ENCODE peak calls at places on chromosomes 1 and 21, in four cellular contexts. H, L, O and M are unnamed samples.

GRCh38 chr1:202967684-202968281 is 726 bp upstream of the CYB5R1 start:
- DNase-seq in L (no peak), H (no peak), O (peak; percentile 34), M (peak; percentile 52)

GRCh38 chr1:45512641-45513054 is 9.0 kb downstream of the PRDX1 start:
- DNase-seq in O (peak; percentile 64), L (no peak), H (peak; percentile 63), M (peak; percentile 58)

GRCh38 chr21:45325206-45326168 is 37.8 kb upstream of the POFUT2 start:
- DNase-seq in L (peak; percentile 73), H (peak; percentile 8), O (no peak), M (no peak)

GRCh38 chr1:84122780-84123382 is 21.2 kb upstream of the PRKACB start:
- DNase-seq in O (peak; percentile 51), L (no peak), H (peak; percentile 53), M (peak; percentile 15)

GRCh38 chr1:7579831-7580804 is 191.0 kb upstream of the VAMP3 start:
- DNase-seq in O (no peak), H (no peak), L (peak; percentile 40), M (no peak)

GRCh38 chr1:204338997-204339396 is 20.7 kb downstream of the PLEKHA6 start:
- DNase-seq in H (no peak), L (no peak), O (no peak), M (no peak)

GRCh38 chr1:44545961-44546360 is 128.3 kb downstream of the TMEM53 start:
- DNase-seq in H (no peak), O (no peak), L (no peak), M (no peak)

GRCh38 chr1:201542166-201543045 is 3.5 kb downstream of the NAV1 start:
- DNase-seq in H (no peak), L (no peak), O (no peak), M (no peak)

GRCh38 chr21:20270365-20271055 is 727.7 kb upstream of the NCAM2 start:
- DNase-seq in H (no peak), O (no peak), L (no peak), M (no peak)

GRCh38 chr1:3249236-3249845 is 180.3 kb downstream of the PRDM16 start:
- DNase-seq in H (no peak), O (no peak), L (no peak), M (no peak)

GRCh38 chr1:109823543-109824348 is 60.0 kb upstream of the EPS8L3 start:
- DNase-seq in L (peak; percentile 89), H (no peak), O (no peak), M (no peak)

GRCh38 chr21:45404726-45405270 is at the start of gene COL18A1:
- DNase-seq in H (peak; percentile 77), L (peak; percentile 94), O (no peak), M (peak; percentile 91)

GRCh38 chr1:154386643-154387352 is 18.3 kb upstream of the IL6R start:
- DNase-seq in L (peak; percentile 29), H (no peak), O (no peak), M (no peak)

GRCh38 chr1:6041432-6042062 is 4.1 kb upstream of the KCNAB2 start:
- DNase-seq in H (peak; percentile 72), O (no peak), L (no peak), M (no peak)

GRCh38 chr21:39441502-39442475 is 3.8 kb downstream of the LCA5L start:
- DNase-seq in H (peak; percentile 51), L (no peak), O (peak; percentile 77), M (peak; percentile 56)

GRCh38 chr1:162728597-162728996 is 61.9 kb upstream of the HSD17B7 start:
- DNase-seq in H (no peak), O (no peak), L (no peak), M (no peak)

GRCh38 chr1:10508511-10508951 is 33.8 kb downstream of the PEX14 start:
- DNase-seq in L (peak; percentile 66), H (peak; percentile 33), O (no peak), M (no peak)

GRCh38 chr21:42063578-42064521 is 7.3 kb upstream of the UMODL1 start:
- DNase-seq in L (peak; percentile 77), O (peak; percentile 98), H (no peak), M (peak; percentile 64)

GRCh38 chr1:183023601-183024351 is 556 bp downstream of the LAMC1 start:
- DNase-seq in L (peak; percentile 91), O (peak; percentile 92), H (peak; percentile 78), M (peak; percentile 77)

GRCh38 chr21:36388835-36389234 is 3.6 kb downstream of the CHAF1B start:
- DNase-seq in H (no peak), L (no peak), O (no peak), M (peak; percentile 43)

GRCh38 chr1:229170778-229171505 is 100.0 kb upstream of the RAB4A start:
- DNase-seq in L (no peak), O (no peak), H (no peak), M (no peak)

GRCh38 chr1:3004285-3005205 is 16.7 kb upstream of the ACTRT2 start:
- DNase-seq in L (peak; percentile 48), H (no peak), O (no peak), M (no peak)

GRCh38 chr1:243287652-243288051 is 31.8 kb downstream of the SDCCAG8 start:
- DNase-seq in H (no peak), L (no peak), O (no peak), M (peak; percentile 41)

GRCh38 chr1:173267453-173267945 is 60.4 kb upstream of the TNFSF4 start:
- DNase-seq in H (no peak), L (no peak), O (no peak), M (no peak)

GRCh38 chr1:228016181-228016510 is 9.3 kb downstream of the WNT3A start:
- DNase-seq in O (no peak), L (no peak), H (no peak), M (no peak)

GRCh38 chr1:35883681-35884155 is 709 bp downstream of the AGO1 start:
- DNase-seq in L (peak; percentile 86), H (peak; percentile 43), O (no peak), M (peak; percentile 85)

GRCh38 chr21:37074546-37074945 is 1.5 kb downstream of the TTC3 start:
- DNase-seq in L (no peak), H (no peak), O (no peak), M (no peak)

GRCh38 chr1:226738995-226739695 is at the start of gene ITPKB:
- DNase-seq in H (no peak), O (peak; percentile 86), L (peak; percentile 82), M (peak; percentile 71)

GRCh38 chr1:205484985-205485967 is 19.2 kb upstream of the CDK18 start:
- DNase-seq in O (peak; percentile 86), H (peak; percentile 78), L (peak; percentile 79), M (peak; percentile 89)

GRCh38 chr1:62285984-62286481 is 33.2 kb downstream of the KANK4 start:
- DNase-seq in O (no peak), L (no peak), H (no peak), M (no peak)

GRCh38 chr1:209094384-209094783 is 489.1 kb upstream of the CAMK1G start:
- DNase-seq in L (no peak), O (no peak), H (no peak), M (no peak)

GRCh38 chr1:222923506-222923905 is 108.7 kb downstream of the DISP1 start:
- DNase-seq in O (no peak), L (no peak), H (no peak), M (no peak)

GRCh38 chr1:228059536-228060457 is 22.7 kb upstream of the ARF1 start:
- DNase-seq in L (peak; percentile 96), H (peak; percentile 81), O (no peak), M (peak; percentile 64)

DNA sequence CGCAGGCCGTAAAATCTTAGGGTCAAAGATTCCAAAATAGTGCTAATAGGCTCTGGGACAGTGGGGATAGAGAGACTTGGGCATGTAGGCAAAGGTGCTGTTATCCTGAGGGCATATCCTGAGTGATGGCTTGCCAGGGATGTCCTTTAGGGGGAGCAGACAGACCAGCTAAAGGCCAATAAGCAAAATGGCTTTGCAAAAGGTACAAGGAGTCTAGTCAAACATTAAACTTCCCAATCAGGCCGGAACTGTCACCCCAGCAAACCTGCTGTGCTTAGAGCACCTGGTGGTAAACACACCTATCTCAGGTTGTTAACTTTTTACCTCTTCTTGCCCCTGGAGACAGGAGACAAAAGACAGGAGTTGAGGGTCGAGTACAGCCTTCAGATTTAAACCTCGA is 49.1 kb downstream of the TRABD2B start:
- DNase-seq in L (no peak), O (no peak), H (no peak), M (no peak)
- TF ChIP-seq CTCF in L (peak; percentile 53), O (no peak), H (peak; percentile 40), M (no peak)

GRCh38 chr1:1598720-1599029 is 1.3 kb downstream of the FNDC10 start:
- DNase-seq in H (no peak), L (no peak), O (no peak), M (peak; percentile 33)

GRCh38 chr1:1598051-1598719 is 1.8 kb downstream of the FNDC10 start:
- DNase-seq in H (no peak), L (no peak), O (no peak), M (no peak)

GRCh38 chr1:1596493-1597274 is 3.3 kb downstream of the FNDC10 start:
- DNase-seq in H (no peak), L (no peak), O (no peak), M (peak; percentile 59)

GRCh38 chr1:1599030-1599916 is 662 bp downstream of the FNDC10 start:
- DNase-seq in O (no peak), L (no peak), H (peak; percentile 68), M (peak; percentile 83)

GRCh38 chr1:1597275-1597930 is 2.5 kb downstream of the FNDC10 start:
- DNase-seq in O (no peak), L (no peak), H (peak; percentile 62), M (peak; percentile 80)
- TF ChIP-seq CTCF in O (peak; percentile 31), L (peak; percentile 27), H (peak; percentile 54), M (peak; percentile 16)

GRCh38 chr1:231363624-231364023 is 25.5 kb downstream of the SPRTN start:
- DNase-seq in L (no peak), O (no peak), H (no peak), M (no peak)

GRCh38 chr1:231374394-231374793 is 36.3 kb downstream of the SPRTN start:
- DNase-seq in H (no peak), O (no peak), L (no peak), M (no peak)

GRCh38 chr1:231372501-231372900 is 34.4 kb downstream of the SPRTN start:
- DNase-seq in O (no peak), H (no peak), L (no peak), M (no peak)

DNA sequence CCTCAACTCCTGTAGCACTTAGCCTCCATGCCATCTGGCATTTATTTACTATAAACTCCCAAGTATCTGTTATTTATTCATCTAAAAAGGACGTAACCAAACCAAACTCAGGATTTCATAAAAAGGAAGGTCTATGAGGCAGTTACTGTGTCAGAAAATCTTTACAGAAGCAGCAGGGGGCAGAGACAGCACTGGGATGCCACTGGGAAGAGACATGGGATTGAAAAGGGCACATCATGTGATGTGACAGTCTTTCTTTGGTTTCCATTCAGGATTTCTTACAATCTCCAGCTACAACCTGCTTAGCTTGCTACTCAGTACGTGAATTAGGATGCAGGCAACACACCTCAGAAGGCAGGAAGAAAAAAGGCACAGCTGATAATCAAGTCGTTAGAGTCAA is 31.2 kb downstream of the SPRTN start:
- DNase-seq in H (no peak), O (no peak), L (no peak), M (no peak)
- TF ChIP-seq CTCF in H (peak; percentile 37), O (no peak), L (no peak), M (no peak)

GRCh38 chr1:170288155-170288554 is 142.4 kb downstream of the NTMT2 start:
- DNase-seq in L (no peak), O (no peak), H (no peak), M (no peak)
- TF ChIP-seq CTCF in L (no peak), O (no peak), H (no peak), M (no peak)